ENCODE peak calls at places on chromosomes 1 and 21, in nine cellular contexts. F is H1, T is ovary, B is stomach, Z is K562, I is GM12878, G is transverse colon, P is suprapubic skin, J is A549. A is an unnamed sample.

GRCh38 chr1:152110860-152111514 is 4.3 kb downstream of the TCHH start:
- DNase-seq in T (peak; percentile 31), G (no peak), F (peak; percentile 67), I (no peak), J (peak; percentile 72), P (no peak), Z (no peak), B (no peak), A (no peak)

GRCh38 chr1:51236548-51237312 is 657 bp downstream of the RNF11 start:
- DNase-seq in J (no peak), Z (peak; percentile 52), I (no peak), P (no peak), B (peak; percentile 44), G (peak; percentile 59), F (peak; percentile 67), T (peak; percentile 72), A (peak; percentile 43)

GRCh38 chr1:58318157-58318665 is 228.3 kb downstream of the OMA1 start:
- DNase-seq in T (no peak), P (no peak), Z (no peak), G (no peak), F (no peak), B (no peak), I (no peak), J (no peak), A (no peak)

GRCh38 chr1:10059329-10059691 is 26.6 kb downstream of the UBE4B start:
- DNase-seq in T (no peak), P (no peak), Z (no peak), J (no peak), G (no peak), B (no peak), I (no peak), F (no peak), A (no peak)

GRCh38 chr1:117696567-117696966 is 90.7 kb downstream of the TENT5C start:
- DNase-seq in T (no peak), G (no peak), Z (no peak), I (no peak), B (no peak), F (no peak), J (no peak), P (no peak), A (no peak)

GRCh38 chr1:17819129-17819802 is 64.1 kb downstream of the ACTL8 start:
- DNase-seq in B (peak; percentile 17), F (no peak), T (no peak), I (no peak), Z (no peak), P (peak; percentile 72), G (no peak), J (no peak), A (no peak)

GRCh38 chr1:42765832-42766722 is 751 bp downstream of the P3H1 start:
- DNase-seq in B (peak; percentile 28), G (peak; percentile 32), T (peak; percentile 54), F (peak; percentile 76), J (peak; percentile 58), I (no peak), Z (peak; percentile 46), P (no peak), A (peak; percentile 30)

GRCh38 chr1:8252266-8252951 is 65.5 kb upstream of the SLC45A1 start:
- DNase-seq in T (no peak), P (no peak), G (no peak), I (no peak), B (no peak), Z (no peak), F (no peak), J (no peak), A (no peak)

GRCh38 chr1:5621692-5622091 is 370.5 kb downstream of the NPHP4 start:
- DNase-seq in P (peak; percentile 77), T (no peak), J (no peak), G (no peak), F (no peak), Z (no peak), I (no peak), B (no peak), A (no peak)

GRCh38 chr1:236605030-236605806 is 902 bp upstream of the HEATR1 start:
- DNase-seq in Z (no peak), P (no peak), B (no peak), I (no peak), T (peak; percentile 36), G (no peak), F (no peak), J (no peak), A (no peak)

GRCh38 chr1:154765970-154766369 is 104.1 kb downstream of the KCNN3 start:
- DNase-seq in B (peak; percentile 24), F (no peak), J (peak; percentile 63), T (no peak), I (no peak), G (no peak), P (peak; percentile 50), Z (no peak), A (no peak)

GRCh38 chr21:10273196-10273595 is 248.2 kb upstream of the TPTE start:
- DNase-seq in I (no peak), Z (no peak), F (no peak), J (no peak), G (no peak), P (no peak), T (no peak), B (no peak), A (no peak)

GRCh38 chr1:185555743-185556142 is 178.4 kb upstream of the HMCN1 start:
- DNase-seq in G (no peak), I (no peak), B (no peak), T (no peak), F (no peak), J (no peak), P (no peak), Z (no peak), A (no peak)

GRCh38 chr1:110390692-110391232 is at the start of gene SLC16A4:
- DNase-seq in I (no peak), T (peak; percentile 50), F (no peak), Z (no peak), B (no peak), P (no peak), G (no peak), J (peak; percentile 79), A (no peak)

DNA sequence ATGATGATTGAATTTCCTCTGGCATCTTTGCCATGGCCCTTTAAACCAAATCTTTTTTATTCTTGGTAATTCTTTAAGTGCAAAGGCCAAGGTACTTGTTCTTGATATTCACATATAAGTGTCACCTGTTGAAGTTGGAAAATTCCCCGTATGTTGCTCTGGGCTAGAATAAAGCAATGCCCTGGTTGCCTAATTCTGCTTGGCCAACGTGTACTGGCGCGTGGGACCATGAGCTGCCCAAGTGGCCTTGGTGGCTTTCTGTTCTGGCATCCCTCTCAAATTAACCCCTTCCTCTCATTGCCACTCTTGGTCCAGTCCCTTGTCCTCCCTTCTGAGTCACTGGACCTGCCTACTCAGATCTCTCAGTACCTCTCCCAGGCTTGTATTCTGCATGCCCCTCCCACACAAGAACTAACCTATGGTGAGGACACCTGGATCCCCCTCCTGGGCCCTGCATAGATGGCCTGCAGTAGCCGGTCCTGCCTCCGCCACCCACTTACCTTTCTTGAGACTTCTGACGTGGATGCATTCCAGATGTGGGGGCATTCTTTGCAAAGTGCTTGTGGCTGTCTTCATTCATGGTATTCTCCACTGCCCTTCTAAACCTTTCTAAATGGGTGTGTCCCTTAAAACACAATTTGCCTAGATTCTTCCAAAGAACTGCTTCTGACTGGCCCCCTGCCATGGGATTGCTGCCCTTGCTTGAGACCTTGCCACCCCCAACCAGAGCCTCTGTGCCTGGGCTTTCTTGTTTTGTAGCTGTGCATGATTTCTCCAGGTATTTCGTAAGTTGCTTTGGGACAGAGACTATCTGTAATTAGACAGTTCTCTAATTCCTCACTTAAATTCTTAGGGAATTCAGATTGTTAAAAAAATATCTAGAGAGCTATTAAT is 152.4 kb downstream of the GALNT2 start:
- DNase-seq in P (no peak), Z (no peak), T (no peak), B (no peak), J (no peak), F (no peak), G (no peak), I (no peak), A (no peak)
- H3K4me1 ChIP-seq in P (peaks cover 13% of the 10 kb centered on the region), Z (no peaks in the 10 kb centered on the region), T (peaks cover 4% of the 10 kb centered on the region), B (peaks cover 51% of the 10 kb centered on the region), J (no peaks in the 10 kb centered on the region), F (no peaks in the 10 kb centered on the region), G (peaks cover 23% of the 10 kb centered on the region), I (peaks cover 10% of the 10 kb centered on the region), A (peaks cover 9% of the 10 kb centered on the region)

DNA sequence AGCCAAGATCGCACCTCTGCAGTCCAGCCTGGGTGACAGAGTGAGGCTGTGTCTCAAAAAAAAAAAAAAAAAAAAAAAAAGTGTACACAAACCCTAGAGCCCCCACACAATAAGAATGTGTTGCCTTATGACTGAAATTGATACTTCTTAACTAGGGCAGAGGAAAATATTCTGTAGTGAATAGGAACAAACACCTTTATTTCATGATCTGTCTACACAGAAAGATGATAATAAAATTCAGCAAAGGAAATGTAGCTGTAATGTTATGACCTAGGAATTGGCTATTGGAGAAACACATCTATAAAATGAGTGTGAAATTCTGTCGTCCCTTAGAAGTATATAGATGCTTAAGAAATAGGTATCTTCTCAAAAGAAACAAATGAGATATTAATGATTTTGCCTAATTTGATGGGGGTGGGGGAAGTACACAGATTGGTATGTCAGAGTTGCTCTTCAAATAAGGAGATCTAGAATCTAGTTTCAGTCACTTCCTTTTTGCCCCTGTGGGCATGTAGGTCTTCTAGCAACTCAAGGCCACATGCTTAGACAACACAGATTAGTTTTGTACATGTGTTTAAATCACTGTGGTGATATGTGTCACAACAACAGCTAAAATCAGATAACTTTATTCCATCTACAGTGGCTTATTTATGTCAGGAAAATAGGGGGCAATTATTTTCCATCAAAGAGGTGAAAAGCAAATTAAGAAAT is 10.7 kb upstream of the GPR25 start:
- DNase-seq in F (no peak), Z (no peak), P (no peak), B (no peak), G (no peak), T (no peak), J (no peak), I (no peak), A (no peak)
- TF ChIP-seq EP300 in F (no peak), Z (no peak), P (no peak), B (no peak), G (no peak), T (no peak), J (no peak), I (peak; percentile 37), A (no peak)

GRCh38 chr1:179141592-179142244 is 59.8 kb downstream of the TOR3A start:
- DNase-seq in Z (no peak), T (no peak), P (no peak), F (no peak), I (no peak), B (no peak), J (peak; percentile 26), G (no peak), A (no peak)
- H3K4me1 ChIP-seq in Z (peaks cover 12% of the 10 kb centered on the region), T (peaks cover 3% of the 10 kb centered on the region), P (peaks cover 36% of the 10 kb centered on the region), F (no peaks in the 10 kb centered on the region), I (no peaks in the 10 kb centered on the region), B (peaks cover 25% of the 10 kb centered on the region), J (peaks cover 57% of the 10 kb centered on the region), G (peaks cover 7% of the 10 kb centered on the region), A (no peaks in the 10 kb centered on the region)

DNA sequence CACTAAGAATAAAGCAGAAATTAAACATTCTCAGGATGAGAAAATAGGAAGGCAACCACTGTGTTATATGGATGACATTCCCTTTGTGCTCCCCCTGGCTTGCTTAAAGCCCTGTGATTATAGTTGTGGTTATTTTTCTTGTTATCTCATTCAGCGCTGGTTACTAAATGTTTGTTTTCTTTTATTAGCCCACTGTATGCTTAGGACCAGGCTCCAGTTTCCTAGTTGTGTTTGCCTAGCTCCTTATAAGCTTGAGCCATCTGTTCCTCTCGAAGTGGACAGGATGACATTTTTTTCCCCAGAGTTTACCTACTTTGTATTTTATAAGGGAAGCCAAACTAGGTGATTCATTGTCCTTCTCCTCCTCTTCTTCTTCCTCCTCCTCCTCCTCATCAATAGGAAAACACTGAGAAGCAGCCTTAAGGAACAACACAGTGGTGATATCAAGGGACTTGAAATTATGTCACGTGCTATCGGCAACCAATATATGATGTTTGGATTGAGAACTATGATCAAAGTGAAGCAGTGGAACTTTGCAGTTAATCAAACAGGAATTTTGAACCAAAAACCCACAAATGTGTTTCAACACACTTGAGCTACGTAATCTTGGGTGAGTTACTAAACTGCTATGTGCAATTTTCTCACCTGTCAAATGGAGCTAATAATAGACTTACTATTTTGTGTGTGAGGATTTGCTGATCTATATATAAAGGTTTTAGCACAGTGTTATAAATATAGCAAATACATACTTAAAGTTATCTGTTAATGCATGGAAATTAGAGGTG is 35.1 kb upstream of the RGS7 start:
- DNase-seq in T (no peak), P (no peak), I (no peak), Z (no peak), B (no peak), G (no peak), J (no peak), F (no peak), A (no peak)
- TF ChIP-seq EP300 in T (no peak), P (no peak), I (no peak), Z (no peak), B (no peak), G (no peak), J (no peak), F (no peak), A (no peak)

A was measured in tibial nerve.